ENCODE peak calls at places on chromosome 19, in nine cellular contexts. D is stimulated activated CD4-positive, alpha-beta T cell treated with anti-CD3 and anti-CD28 coated beads, Interleukin-4, amount 100 ng/mL, for 1 hour; X is NCI-H1436; U is NCI-H2081; Z is T-helper 1 cell; F is RWPE1; W is stromal cell of bone marrow; H is hepatocyte; S is SK-N-MC. P is an unnamed sample.
A peak's percentile ranks its signal among the peaks of the same experiment; 100 is the strongest.

GRCh38 chr19:13521066-13521465 is 14.8 kb upstream of the CACNA1A start:
- DNase-seq in D (no peak), X (no peak), U (no peak), Z (no peak), F (no peak), W (no peak), H (no peak), S (no peak), P (no peak)

GRCh38 chr19:17302391-17303166 is 646 bp downstream of the ABHD8 start:
- DNase-seq in D (peak; percentile 42), X (no peak), U (no peak), Z (no peak), F (no peak), W (no peak), H (no peak), S (no peak), P (no peak)

GRCh38 chr19:38889803-38890202 is 9.6 kb downstream of the SIRT2 start:
- DNase-seq in D (no peak), X (no peak), U (no peak), Z (no peak), F (no peak), W (no peak), H (no peak), S (no peak), P (no peak)

GRCh38 chr19:36008336-36008978 is at the start of gene SYNE4:
- DNase-seq in D (no peak), X (no peak), U (no peak), Z (no peak), F (no peak), W (no peak), H (peak; percentile 89), S (no peak), P (no peak)

GRCh38 chr19:45340232-45340898 is at the start of gene KLC3:
- DNase-seq in D (peak; percentile 40), X (peak; percentile 50), U (peak; percentile 38), Z (peak; percentile 47), F (peak; percentile 81), W (no peak), H (peak; percentile 85), S (no peak), P (no peak)

GRCh38 chr19:48639483-48640375 is 2.5 kb upstream of the DBP start:
- DNase-seq in D (no peak), X (no peak), U (no peak), Z (no peak), F (no peak), W (no peak), H (no peak), S (no peak), P (no peak)

GRCh38 chr19:8922591-8922990 is 87.6 kb downstream of the MUC16 start:
- DNase-seq in D (no peak), X (no peak), U (no peak), Z (no peak), F (no peak), W (no peak), H (no peak), S (no peak), P (no peak)

GRCh38 chr19:12676384-12676792 is 5.3 kb downstream of the DHPS start:
- DNase-seq in D (peak; percentile 88), X (peak; percentile 67), U (peak; percentile 67), Z (peak; percentile 65), F (peak; percentile 75), W (peak; percentile 49), H (peak; percentile 89), S (no peak), P (peak; percentile 46)

GRCh38 chr19:15551183-15552004 is 43.1 kb downstream of the CYP4F22 start:
- DNase-seq in D (peak; percentile 71), X (peak; percentile 5), U (no peak), Z (peak; percentile 61), F (peak; percentile 63), W (no peak), H (no peak), S (no peak), P (no peak)

GRCh38 chr19:6412111-6412999 is 12.3 kb downstream of the KHSRP start:
- DNase-seq in D (peak; percentile 57), X (peak; percentile 36), U (peak; percentile 10), Z (peak; percentile 36), F (no peak), W (no peak), H (peak; percentile 57), S (no peak), P (no peak)

GRCh38 chr19:3932931-3933810 is at the start of gene NMRK2:
- DNase-seq in D (no peak), X (peak; percentile 70), U (peak; percentile 14), Z (no peak), F (no peak), W (no peak), H (peak; percentile 51), S (no peak), P (no peak)

GRCh38 chr19:58374200-58374599 is 6.6 kb downstream of the ZNF837 start:
- DNase-seq in D (no peak), X (no peak), U (no peak), Z (no peak), F (no peak), W (peak; percentile 40), H (no peak), S (no peak), P (no peak)

GRCh38 chr19:43430142-43430710 is 15.5 kb downstream of the TEX101 start:
- DNase-seq in D (no peak), X (no peak), U (peak; percentile 6), Z (no peak), F (no peak), W (no peak), H (peak; percentile 31), S (no peak), P (no peak)

GRCh38 chr19:48629599-48630288 is 7.4 kb downstream of the DBP start:
- DNase-seq in D (no peak), X (no peak), U (no peak), Z (no peak), F (no peak), W (no peak), H (peak; percentile 79), S (no peak), P (no peak)

GRCh38 chr19:3336680-3337523 is 29.5 kb upstream of the NFIC start:
- DNase-seq in D (no peak), X (no peak), U (peak; percentile 76), Z (no peak), F (no peak), W (no peak), H (peak; percentile 84), S (no peak), P (peak; percentile 76)

GRCh38 chr19:6216996-6217751 is 62.6 kb downstream of the MLLT1 start:
- DNase-seq in D (no peak), X (peak; percentile 85), U (peak; percentile 2), Z (no peak), F (no peak), W (no peak), H (peak; percentile 93), S (peak; percentile 59), P (no peak)

GRCh38 chr19:13163609-13164364 is 13.6 kb downstream of the IER2 start:
- DNase-seq in D (peak; percentile 42), X (peak; percentile 36), U (peak; percentile 22), Z (peak; percentile 22), F (peak; percentile 68), W (no peak), H (peak; percentile 93), S (no peak), P (peak; percentile 51)

GRCh38 chr19:6694147-6694815 is 24.3 kb upstream of the TNFSF14 start:
- DNase-seq in D (no peak), X (no peak), U (no peak), Z (no peak), F (no peak), W (no peak), H (no peak), S (no peak), P (no peak)

P was measured in globus pallidus.